ENCODE peak calls at places on chromosomes 6 and 20, in ten cellular contexts. L is DMS79 treated with DMSO at 0.1 percent for 48 hours, Z is upper lobe of left lung, N is anterior cingulate cortex, E is NAMALWA, D is AG09319, B is Daoy, A is head of caudate nucleus, R is amniotic stem cell, H is type B pancreatic cell. S is an unnamed sample.

GRCh38 chr6:150418825-150419594 is 50.2 kb downstream of the IYD start:
- DNase-seq in A (peak), N (peak), B (peak), Z (peak), D (no peak), L (peak), E (peak), H (no peak), R (peak), S (peak)

GRCh38 chr6:161369339-161369738 is 95.5 kb upstream of the AGPAT4 start:
- DNase-seq in E (no peak), B (peak), A (no peak), Z (peak), H (no peak), D (peak), R (no peak), L (no peak), N (no peak), S (no peak)

GRCh38 chr6:53702316-53702715 is 36.8 kb upstream of the KLHL31 start:
- DNase-seq in B (no peak), N (no peak), R (no peak), L (no peak), D (no peak), A (no peak), H (no peak), Z (no peak), E (no peak), S (no peak)

GRCh38 chr6:169789146-169789943 is 37.9 kb downstream of the ERMARD start:
- DNase-seq in Z (no peak), N (no peak), A (no peak), B (no peak), D (no peak), E (no peak), R (no peak), H (peak), L (peak), S (peak)

GRCh38 chr6:109580519-109580918 is 97.5 kb upstream of the ZBTB24 start:
- DNase-seq in N (no peak), E (no peak), B (peak), R (no peak), D (no peak), A (no peak), Z (no peak), H (no peak), L (no peak), S (no peak)

GRCh38 chr6:34157236-34157830 is 11.4 kb upstream of the GRM4 start:
- DNase-seq in N (no peak), L (no peak), R (no peak), B (no peak), H (no peak), Z (no peak), A (no peak), E (no peak), D (no peak), S (no peak)

GRCh38 chr6:154590770-154591169 is 80.3 kb upstream of the CNKSR3 start:
- DNase-seq in A (no peak), L (peak), H (no peak), Z (no peak), N (no peak), B (no peak), E (no peak), R (no peak), D (no peak), S (no peak)

GRCh38 chr20:61387204-61387958 is 135.3 kb downstream of the CDH4 start:
- DNase-seq in B (peak), D (peak), L (no peak), E (no peak), A (peak), N (no peak), H (no peak), Z (no peak), R (no peak), S (no peak)

GRCh38 chr6:7587631-7588100 is 2.3 kb upstream of the SNRNP48 start:
- DNase-seq in N (no peak), A (no peak), Z (no peak), D (no peak), L (no peak), R (no peak), B (peak), H (no peak), E (no peak), S (no peak)

GRCh38 chr6:125415921-125416320 is 114.2 kb upstream of the HDDC2 start:
- DNase-seq in Z (no peak), H (no peak), D (no peak), N (no peak), A (no peak), L (no peak), R (no peak), E (no peak), B (no peak), S (no peak)

GRCh38 chr20:31945319-31945718 is 6.5 kb downstream of the PDRG1 start:
- DNase-seq in D (no peak), R (no peak), Z (no peak), H (no peak), A (no peak), N (no peak), L (no peak), B (no peak), E (no peak), S (no peak)

GRCh38 chr6:132673376-132674094 is 14.6 kb upstream of the TAAR1 start:
- DNase-seq in E (no peak), N (no peak), R (no peak), H (no peak), B (peak), D (no peak), A (no peak), L (no peak), Z (no peak), S (no peak)

GRCh38 chr6:16810411-16810810 is 49.2 kb upstream of the ATXN1 start:
- DNase-seq in A (no peak), L (no peak), Z (no peak), H (no peak), R (no peak), E (no peak), D (no peak), N (no peak), B (no peak), S (no peak)